ENCODE peak calls at places on chromosomes 6 and 20, in eight cellular contexts. R, A, H, I, C, J, N and Q are unnamed samples. For H3K36me3, the result is how much of the 10 kb centered on the place peaks cover.

GRCh38 chr6:34592208-34592952 is 36.3 kb upstream of the SPDEF start:
- DNase-seq in N (no peak), C (no peak), J (no peak), H (no peak), I (no peak), A (peak), R (no peak), Q (no peak)

GRCh38 chr6:25868784-25869183 is 5.3 kb downstream of the SLC17A3 start:
- DNase-seq in I (no peak), A (no peak), R (no peak), J (no peak), H (no peak), C (no peak), N (no peak), Q (no peak)

GRCh38 chr6:122063090-122063489 is 336.4 kb upstream of the HSF2 start:
- DNase-seq in J (no peak), H (no peak), A (no peak), C (no peak), N (no peak), R (no peak), I (no peak), Q (no peak)

GRCh38 chr6:31079656-31080261 is 32.6 kb downstream of the C6orf15 start:
- DNase-seq in N (peak), I (peak), R (peak), H (peak), C (peak), J (peak), A (peak), Q (peak)

GRCh38 chr20:19565721-19566120 is 192.3 kb upstream of the RIN2 start:
- DNase-seq in I (no peak), N (no peak), J (no peak), C (no peak), R (no peak), A (no peak), H (no peak), Q (peak)

GRCh38 chr6:84017709-84018452 is 15.7 kb upstream of the MRAP2 start:
- DNase-seq in C (no peak), A (no peak), I (no peak), N (no peak), J (no peak), R (no peak), H (no peak), Q (no peak)

GRCh38 chr20:16005612-16006493 is 567.4 kb downstream of the KIF16B start:
- DNase-seq in A (no peak), J (no peak), N (no peak), H (no peak), C (no peak), R (no peak), I (no peak), Q (no peak)

GRCh38 chr6:39416026-39416425 is 93.5 kb upstream of the KCNK16 start:
- DNase-seq in I (no peak), N (no peak), H (no peak), A (no peak), R (no peak), C (no peak), J (no peak), Q (no peak)

GRCh38 chr6:8983202-8983688 is 547.9 kb upstream of the SLC35B3 start:
- DNase-seq in J (peak), N (peak), R (peak), I (peak), C (peak), H (peak), A (peak), Q (peak)

GRCh38 chr6:27812805-27813626 is 99.2 kb downstream of the OR2B2 start:
- DNase-seq in A (peak), C (no peak), I (no peak), J (no peak), R (no peak), N (no peak), H (no peak), Q (no peak)

GRCh38 chr6:113734886-113735481 is 122.2 kb upstream of the MARCKS start:
- DNase-seq in C (no peak), H (no peak), N (no peak), A (no peak), I (no peak), R (no peak), J (no peak), Q (peak)

DNA sequence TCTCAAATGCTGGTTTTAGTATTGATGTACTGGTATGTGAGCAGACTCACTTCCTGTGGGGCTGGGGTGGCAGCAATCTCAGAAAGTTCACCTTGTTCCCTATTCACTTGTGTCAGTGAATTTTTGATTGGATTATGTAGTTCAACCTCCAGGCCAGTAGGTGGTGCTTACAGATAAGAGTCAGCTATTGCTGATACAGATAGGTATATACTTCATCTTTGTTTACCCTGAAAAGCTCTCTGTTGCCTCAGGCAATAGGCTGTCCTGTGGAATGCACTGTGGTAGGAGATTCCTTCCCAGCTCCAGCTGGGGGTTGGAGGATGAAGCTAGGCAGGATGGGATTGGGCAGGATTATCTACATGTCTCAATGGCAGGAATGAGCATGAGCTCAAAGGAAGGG is 851.2 kb upstream of the EYS start:
- DNase-seq in I (no peak), C (no peak), R (no peak), N (no peak), J (no peak), A (peak), H (no peak), Q (no peak)
- TF ChIP-seq CTCF in I (peak), C (no peak), R (no peak), N (no peak), J (no peak), A (peak), H (no peak), Q (no peak)

DNA sequence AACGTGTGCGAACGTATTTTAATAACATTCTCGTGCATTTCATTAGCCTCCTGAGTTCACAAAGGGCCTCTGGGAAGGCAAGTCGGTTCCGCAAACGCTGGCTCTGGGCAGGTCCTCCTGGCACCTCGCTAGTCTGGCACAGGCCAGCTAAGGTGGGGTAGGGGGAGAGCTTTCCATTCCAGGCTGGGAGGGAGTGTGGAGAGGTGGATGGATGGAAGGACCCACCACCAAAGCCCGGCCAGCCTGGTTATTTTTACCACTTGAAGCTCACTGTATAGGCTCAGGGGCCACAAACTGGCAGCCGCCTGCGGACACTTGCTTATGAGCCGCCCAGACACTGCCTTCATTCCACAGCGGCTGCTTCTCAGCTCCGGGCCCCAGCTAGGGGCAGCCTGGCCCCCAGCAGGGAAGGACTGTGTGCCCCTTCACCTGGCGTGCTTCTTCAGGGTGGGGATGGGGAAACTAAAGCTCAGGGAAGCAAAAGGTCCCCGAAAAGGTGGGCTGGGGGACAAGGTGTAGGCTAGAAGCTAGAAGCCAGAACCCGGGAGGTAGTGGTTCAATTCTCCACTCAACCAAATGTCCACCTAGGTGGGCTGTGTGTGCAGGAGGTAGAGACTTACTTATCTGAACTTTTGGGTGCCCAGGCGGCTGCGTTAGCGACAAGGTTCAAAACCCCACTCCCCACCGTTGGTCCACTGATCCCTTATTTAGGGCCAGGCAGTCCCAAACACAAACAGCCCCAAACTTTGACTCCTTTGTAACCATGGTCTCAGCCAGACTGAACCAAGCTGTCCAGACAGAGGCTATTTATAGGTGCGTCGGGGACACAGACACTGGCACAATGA is 1.7 kb downstream of the PMEPA1 start:
- DNase-seq in N (no peak), C (no peak), R (no peak), I (no peak), J (no peak), H (peak), A (no peak), Q (no peak)
- H3K4me3 ChIP-seq in N (no peak), C (peak), R (peak), I (peak), J (peak), H (peak), A (peak), Q (peak)

GRCh38 chr6:67560068-67560467 is 1075.0 kb upstream of the ADGRB3 start:
- DNase-seq in I (no peak), N (no peak), A (no peak), C (no peak), R (no peak), H (no peak), J (no peak), Q (no peak)
- H3K36me3 ChIP-seq in I (under half), N (under half), A (under half), C (under half), R (under half), H (under half), J (under half), Q (under half)

DNA sequence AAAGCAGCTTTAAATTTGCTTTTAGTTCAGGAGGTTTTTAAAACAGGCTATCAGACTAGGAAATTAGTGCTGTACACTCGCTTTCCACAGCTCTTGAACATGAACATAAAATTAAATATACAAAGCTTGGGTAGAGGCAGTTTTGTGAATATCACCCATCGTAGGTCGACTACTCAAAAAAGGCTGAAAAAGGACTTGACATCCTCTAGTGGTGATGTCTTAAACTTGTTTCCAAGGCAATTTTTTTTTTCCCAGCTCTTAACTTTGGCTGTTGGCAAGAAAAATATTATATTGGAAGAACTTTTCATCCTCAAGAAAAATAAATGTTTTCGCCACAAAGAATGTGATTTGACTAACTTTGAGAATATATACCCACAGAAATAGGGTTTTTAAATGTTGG is 2.9 kb downstream of the MAP7 start:
- DNase-seq in H (no peak), N (no peak), A (no peak), I (no peak), C (no peak), J (no peak), R (no peak), Q (peak)
- TF ChIP-seq CTCF in H (peak), N (peak), A (peak), I (peak), C (peak), J (peak), R (peak), Q (peak)

GRCh38 chr6:100445512-100445911 is 19.2 kb downstream of the SIM1 start:
- DNase-seq in N (no peak), C (no peak), I (no peak), J (no peak), A (no peak), H (no peak), R (no peak), Q (no peak)

GRCh38 chr6:100449239-100449691 is 15.5 kb downstream of the SIM1 start:
- DNase-seq in I (no peak), H (no peak), N (no peak), A (no peak), C (no peak), R (no peak), J (no peak), Q (no peak)

GRCh38 chr6:100446922-100447899 is 17.5 kb downstream of the SIM1 start:
- DNase-seq in J (no peak), A (peak), R (no peak), H (no peak), I (no peak), N (no peak), C (no peak), Q (no peak)

GRCh38 chr6:100447900-100448700 is 16.6 kb downstream of the SIM1 start:
- DNase-seq in A (peak), H (no peak), R (no peak), I (no peak), N (no peak), C (no peak), J (no peak), Q (no peak)

GRCh38 chr6:100446115-100446921 is 18.4 kb downstream of the SIM1 start:
- DNase-seq in H (no peak), R (no peak), C (no peak), J (no peak), I (no peak), N (no peak), A (peak), Q (no peak)
- H3K4me3 ChIP-seq in H (no peak), R (peak), C (peak), J (no peak), I (no peak), N (no peak), A (peak), Q (no peak)

GRCh38 chr20:38759135-38759534 is 10.9 kb downstream of the ACTR5 start:
- DNase-seq in I (no peak), R (no peak), J (no peak), C (no peak), A (no peak), N (no peak), H (no peak), Q (no peak)

GRCh38 chr20:38760978-38761377 is 12.7 kb downstream of the ACTR5 start:
- DNase-seq in C (no peak), I (no peak), A (no peak), H (no peak), R (no peak), N (no peak), J (no peak), Q (no peak)

GRCh38 chr20:38755324-38755910 is 7.2 kb downstream of the ACTR5 start:
- DNase-seq in A (no peak), N (no peak), H (no peak), C (no peak), R (no peak), I (no peak), J (no peak), Q (no peak)

GRCh38 chr20:38754924-38755323 is 6.7 kb downstream of the ACTR5 start:
- DNase-seq in C (no peak), R (no peak), J (no peak), N (no peak), H (no peak), I (no peak), A (no peak), Q (no peak)

DNA sequence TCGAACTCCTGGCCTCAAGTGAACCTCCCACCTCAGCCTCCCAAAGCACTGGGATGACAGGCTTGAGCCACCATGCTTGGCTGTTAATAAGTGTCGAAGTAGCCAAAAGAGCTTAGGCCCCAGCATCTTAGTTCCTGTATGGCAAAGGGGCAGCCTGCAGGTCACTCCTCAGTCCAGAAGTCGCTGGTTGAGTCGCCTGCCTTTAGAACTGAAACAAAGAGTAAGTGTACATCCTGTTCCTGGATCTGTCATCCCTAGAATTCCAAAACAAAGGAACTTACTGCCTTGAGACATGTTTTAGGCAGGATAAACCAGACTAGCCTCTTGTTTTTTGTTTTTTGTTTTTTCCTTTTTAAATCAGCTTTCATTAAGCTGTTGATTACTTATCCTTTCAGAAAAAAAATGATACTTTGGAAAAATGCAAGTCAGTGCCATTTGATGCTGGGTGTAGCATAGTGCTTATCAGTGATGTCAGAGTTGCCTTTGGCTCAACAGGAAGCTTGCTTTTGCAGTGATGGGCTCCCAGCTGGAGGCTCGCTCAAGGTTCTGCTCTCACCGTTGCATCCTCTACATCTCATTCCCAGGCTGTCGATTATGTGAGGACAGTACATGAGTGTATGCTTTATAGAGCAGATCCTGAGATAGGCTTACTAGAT is 9.0 kb downstream of the ACTR5 start:
- DNase-seq in N (no peak), A (no peak), R (no peak), J (no peak), I (no peak), C (no peak), H (no peak), Q (no peak)
- H3K36me3 ChIP-seq in N (under half), A (half or more), R (under half), J (half or more), I (under half), C (half or more), H (half or more), Q (under half)

DNA sequence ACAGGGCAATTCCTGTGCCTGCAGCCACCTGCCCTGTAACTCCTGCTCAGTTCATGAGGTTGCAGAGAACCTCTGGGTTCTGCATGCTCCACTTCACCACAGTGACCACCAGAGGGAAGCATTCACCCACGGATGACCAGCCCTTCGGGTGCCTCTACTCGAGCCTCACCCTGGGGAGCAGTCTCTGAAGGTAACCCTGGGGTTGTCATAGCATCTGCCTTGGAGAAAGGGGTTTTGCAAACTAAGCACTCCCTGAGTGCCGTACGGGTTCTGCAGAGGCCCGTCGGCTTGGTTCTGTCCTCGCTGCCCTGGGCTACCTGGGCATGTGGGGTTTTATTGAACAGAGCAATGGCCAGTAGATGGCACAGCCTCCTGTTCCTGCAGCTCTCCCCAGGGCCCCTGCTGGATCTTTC is 10.2 kb upstream of the CST5 start:
- DNase-seq in H (peak), R (no peak), N (peak), C (peak), I (peak), J (no peak), A (peak), Q (peak)
- TF ChIP-seq CTCF in H (no peak), R (no peak), N (peak), C (peak), I (peak), J (peak), A (peak), Q (peak)

GRCh38 chr6:127420558-127420957 is 38.6 kb downstream of the KIAA0408 start:
- DNase-seq in R (no peak), N (peak), J (no peak), C (peak), A (peak), H (peak), I (peak), Q (peak)
- H3K4me3 ChIP-seq in R (no peak), N (no peak), J (no peak), C (no peak), A (no peak), H (no peak), I (no peak), Q (no peak)

DNA sequence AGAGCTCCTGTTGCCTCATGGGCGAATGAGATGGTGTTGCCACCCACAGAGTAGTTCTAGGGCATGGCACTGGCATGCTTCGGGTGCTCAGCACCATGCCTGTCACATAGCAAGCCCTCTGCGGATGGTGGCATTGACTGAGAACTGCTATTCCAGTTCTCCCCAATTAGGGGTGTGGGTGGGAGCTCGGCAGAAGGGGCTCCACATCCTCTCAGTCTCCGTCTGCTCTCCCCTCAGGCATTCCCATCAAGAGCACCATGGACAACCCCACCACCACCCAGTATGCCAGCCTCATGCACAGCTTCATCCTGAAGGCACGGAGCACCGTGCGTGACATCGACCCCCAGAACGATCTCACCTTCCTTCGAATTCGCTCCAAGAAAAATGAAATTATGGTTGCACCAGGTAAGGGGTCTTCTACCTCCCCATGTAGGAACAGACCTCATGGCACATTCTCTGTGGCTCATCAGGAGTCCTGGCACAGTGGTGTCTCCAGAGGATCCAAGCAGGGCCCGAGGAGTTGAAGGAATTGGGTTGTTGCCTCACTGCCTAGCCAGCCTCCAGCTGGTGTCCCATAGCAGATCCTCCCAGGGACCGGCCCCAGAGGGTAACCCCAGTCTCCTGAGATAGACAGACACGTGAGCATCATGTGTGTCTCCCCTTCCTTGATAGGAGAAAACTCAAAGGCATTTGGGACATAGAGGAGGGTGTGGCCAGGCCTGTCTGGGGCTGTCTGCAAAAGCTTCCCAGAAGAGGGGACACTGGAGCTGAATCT is 18.4 kb downstream of the DYNLRB1 start:
- DNase-seq in C (no peak), I (no peak), J (peak), N (no peak), A (no peak), R (no peak), H (peak), Q (no peak)
- H3K36me3 ChIP-seq in C (half or more), I (under half), J (half or more), N (under half), A (half or more), R (under half), H (half or more), Q (under half)

GRCh38 chr6:163867518-163868292 is 453.2 kb downstream of the QKI start:
- DNase-seq in I (no peak), C (no peak), H (no peak), A (peak), R (no peak), J (no peak), N (no peak), Q (no peak)
- TF ChIP-seq CTCF in I (no peak), C (no peak), H (no peak), A (peak), R (no peak), J (no peak), N (no peak), Q (no peak)